ENCODE peak calls at places on chromosomes 11 and 22, in six cellular contexts. M, Z, K, F, J and N are unnamed samples.

GRCh38 chr11:9820260-9820659 is 156.4 kb downstream of the SWAP70 start:
- DNase-seq in J (no peak), Z (no peak), F (no peak), M (no peak), K (no peak), N (no peak)

GRCh38 chr11:102384419-102385052 is 37.5 kb downstream of the BIRC2 start:
- DNase-seq in M (no peak), K (no peak), F (no peak), Z (no peak), J (no peak), N (no peak)

GRCh38 chr11:85663080-85663729 is 1.7 kb downstream of the CREBZF start:
- DNase-seq in F (no peak), Z (no peak), M (peak), K (no peak), J (no peak), N (no peak)

GRCh38 chr11:69227271-69227670 is 66.7 kb upstream of the MYEOV start:
- DNase-seq in F (no peak), M (no peak), J (no peak), K (peak), Z (peak), N (no peak)

GRCh38 chr11:117171648-117172051 is 6.9 kb upstream of the SIDT2 start:
- DNase-seq in J (no peak), F (peak), Z (no peak), K (peak), M (no peak), N (no peak)

GRCh38 chr11:57614234-57614772 is 16.8 kb downstream of the SERPING1 start:
- DNase-seq in K (no peak), Z (no peak), F (no peak), M (no peak), J (no peak), N (no peak)

GRCh38 chr22:23220485-23221350 is 40.4 kb downstream of the BCR start:
- DNase-seq in K (no peak), Z (no peak), F (peak), M (no peak), J (no peak), N (peak)

GRCh38 chr11:71999360-71999759 is 651 bp downstream of the IL18BP start:
- DNase-seq in M (peak), F (peak), J (no peak), K (no peak), Z (no peak), N (no peak)

GRCh38 chr22:48520888-48521600 is 1306.6 kb downstream of the BRD1 start:
- DNase-seq in K (no peak), J (no peak), F (no peak), M (no peak), Z (no peak), N (no peak)